ENCODE peak calls at places on chromosomes 12 and 14, in ten cellular contexts. Q, C, Y, F, X, S, M, H, J and K are unnamed samples.

GRCh38 chr14:45253070-45253753 is at the start of gene MIS18BP1:
- DNase-seq in M (peak), X (peak), C (peak), Y (peak), J (peak), Q (peak), H (peak), F (peak), S (peak), K (peak)

GRCh38 chr12:14845350-14845750 is 2.0 kb upstream of the ART4 start:
- DNase-seq in F (peak), J (peak), H (no peak), X (peak), Y (peak), Q (no peak), M (no peak), S (peak), C (no peak), K (peak)

GRCh38 chr12:78204926-78205325 is 374.2 kb downstream of the NAV3 start:
- DNase-seq in Y (no peak), Q (no peak), J (no peak), F (no peak), C (no peak), S (no peak), M (no peak), X (no peak), H (no peak), K (no peak)

GRCh38 chr12:91387461-91388134 is 205.0 kb upstream of the DCN start:
- DNase-seq in S (no peak), Q (no peak), M (no peak), X (no peak), J (no peak), F (no peak), Y (no peak), C (no peak), H (no peak), K (no peak)

GRCh38 chr14:86450075-86450474 is 920.1 kb downstream of the FLRT2 start:
- DNase-seq in M (no peak), H (no peak), J (no peak), Y (peak), Q (no peak), X (no peak), C (no peak), S (no peak), F (no peak), K (no peak)

GRCh38 chr12:53300187-53300586 is 692 bp downstream of the MYG1 start:
- DNase-seq in Y (peak), X (no peak), J (no peak), H (no peak), C (no peak), S (no peak), M (no peak), Q (no peak), F (no peak), K (no peak)

GRCh38 chr12:27198036-27198435 is 46.0 kb upstream of the STK38L start:
- DNase-seq in S (no peak), X (no peak), C (no peak), H (no peak), F (no peak), M (no peak), Q (no peak), Y (peak), J (no peak), K (no peak)

GRCh38 chr12:13186292-13186691 is 10.2 kb upstream of the EMP1 start:
- DNase-seq in M (no peak), J (no peak), X (no peak), C (no peak), Q (no peak), S (no peak), Y (no peak), F (no peak), H (no peak), K (no peak)

GRCh38 chr14:38808734-38809455 is 294.1 kb downstream of the SEC23A start:
- DNase-seq in S (no peak), J (peak), Y (no peak), H (no peak), F (no peak), M (no peak), Q (no peak), X (peak), C (no peak), K (no peak)

GRCh38 chr12:24078318-24078765 is 128.9 kb upstream of the SOX5 start:
- DNase-seq in X (no peak), Q (no peak), J (no peak), S (no peak), C (no peak), M (no peak), F (no peak), H (no peak), Y (no peak), K (no peak)

GRCh38 chr14:98950356-98950895 is 321.6 kb downstream of the BCL11B start:
- DNase-seq in C (no peak), S (no peak), Q (no peak), M (no peak), Y (no peak), H (no peak), F (no peak), J (no peak), X (no peak), K (no peak)

GRCh38 chr12:108611884-108612415 is 14.1 kb upstream of the TMEM119 start:
- DNase-seq in F (peak), S (no peak), X (no peak), J (no peak), M (no peak), Q (no peak), Y (peak), C (no peak), H (no peak), K (peak)

GRCh38 chr12:15701721-15702156 is 87.4 kb downstream of the EPS8 start:
- DNase-seq in M (no peak), X (no peak), F (no peak), S (no peak), Y (peak), J (no peak), C (no peak), H (no peak), Q (no peak), K (no peak)

GRCh38 chr12:19575307-19576243 is 136.3 kb downstream of the AEBP2 start:
- DNase-seq in M (peak), F (no peak), X (peak), C (peak), J (no peak), Q (peak), Y (peak), S (no peak), H (no peak), K (no peak)

GRCh38 chr14:104870368-104871144 is 5.5 kb downstream of the CEP170B start:
- DNase-seq in F (peak), C (peak), Q (peak), X (no peak), H (no peak), S (no peak), J (peak), Y (no peak), M (peak), K (no peak)

GRCh38 chr14:103177376-103177775 is 54.1 kb downstream of the TNFAIP2 start:
- DNase-seq in F (no peak), H (no peak), J (no peak), Q (no peak), S (no peak), Y (no peak), M (no peak), X (no peak), C (no peak), K (no peak)

GRCh38 chr14:98138666-98139065 is 1133.3 kb downstream of the BCL11B start:
- DNase-seq in M (no peak), Q (no peak), C (no peak), S (peak), J (peak), X (no peak), Y (no peak), H (no peak), F (peak), K (peak)

GRCh38 chr12:127998936-127999467 is 268.0 kb upstream of the TMEM132C start:
- DNase-seq in Y (no peak), X (no peak), M (no peak), Q (no peak), H (no peak), F (no peak), S (no peak), J (no peak), C (no peak), K (no peak)

GRCh38 chr14:51653096-51653814 is 1.5 kb downstream of the FRMD6 start:
- DNase-seq in F (no peak), S (no peak), H (no peak), Q (no peak), Y (peak), J (no peak), M (no peak), C (no peak), X (no peak), K (no peak)

GRCh38 chr12:98466970-98467369 is 48.4 kb upstream of the TMPO start:
- DNase-seq in F (no peak), Q (no peak), X (no peak), S (no peak), Y (no peak), H (no peak), M (no peak), C (no peak), J (no peak), K (no peak)

GRCh38 chr14:66649515-66649914 is 141.6 kb downstream of the GPHN start:
- DNase-seq in Q (no peak), Y (no peak), S (no peak), H (no peak), F (no peak), C (no peak), M (no peak), X (no peak), J (no peak), K (no peak)

GRCh38 chr12:69274861-69275260 is 35.5 kb downstream of the CPSF6 start:
- DNase-seq in X (no peak), H (no peak), C (no peak), M (no peak), Y (peak), Q (no peak), S (no peak), F (no peak), J (no peak), K (no peak)

GRCh38 chr12:104384141-104384880 is 72.4 kb upstream of the CHST11 start:
- DNase-seq in J (no peak), M (no peak), X (no peak), Q (no peak), Y (no peak), F (no peak), H (no peak), S (no peak), C (no peak), K (no peak)

GRCh38 chr12:34215893-34216285 is 193.6 kb downstream of the ALG10 start:
- DNase-seq in Q (no peak), H (no peak), C (no peak), Y (no peak), F (no peak), S (no peak), X (no peak), M (no peak), J (no peak), K (no peak)

GRCh38 chr12:113392988-113393579 is 10.6 kb downstream of the SDS start:
- DNase-seq in Y (peak), H (peak), S (no peak), X (no peak), F (no peak), M (no peak), J (no peak), C (no peak), Q (peak), K (no peak)